ENCODE peak calls at places on chromosomes 12 and 14, in eight cellular contexts. G, J, I, N, M, D, Y and R are unnamed samples.

GRCh38 chr14:44589180-44589579 is 82.1 kb upstream of the FSCB start:
- DNase-seq in G (no peak), J (no peak), I (no peak), N (no peak), M (no peak), D (no peak), Y (no peak), R (no peak)

GRCh38 chr12:59650594-59651229 is 54.9 kb downstream of the SLC16A7 start:
- DNase-seq in G (no peak), J (peak; percentile 47), I (no peak), N (no peak), M (no peak), D (peak; percentile 52), Y (no peak), R (no peak)

GRCh38 chr12:57736743-57737466 is 1.6 kb downstream of the AGAP2 start:
- DNase-seq in G (no peak), J (no peak), I (no peak), N (peak; percentile 33), M (no peak), D (no peak), Y (no peak), R (no peak)

GRCh38 chr12:49348781-49349180 is 2.1 kb downstream of the DNAJC22 start:
- DNase-seq in G (no peak), J (no peak), I (no peak), N (no peak), M (no peak), D (no peak), Y (no peak), R (no peak)

GRCh38 chr12:66241061-66242043 is 52.3 kb downstream of the IRAK3 start:
- DNase-seq in G (no peak), J (peak; percentile 84), I (no peak), N (no peak), M (no peak), D (peak; percentile 86), Y (peak; percentile 96), R (no peak)

GRCh38 chr12:50638482-50638880 is 125.4 kb upstream of the ATF1 start:
- DNase-seq in G (no peak), J (no peak), I (no peak), N (no peak), M (no peak), D (no peak), Y (no peak), R (no peak)

GRCh38 chr14:55438066-55438683 is 2.2 kb downstream of the TBPL2 start:
- DNase-seq in G (no peak), J (peak; percentile 82), I (no peak), N (peak; percentile 74), M (no peak), D (peak; percentile 71), Y (peak; percentile 74), R (peak; percentile 58)

GRCh38 chr14:56666716-56667115 is 87.1 kb downstream of the TMEM260 start:
- DNase-seq in G (no peak), J (peak; percentile 35), I (no peak), N (no peak), M (no peak), D (peak; percentile 60), Y (peak; percentile 9), R (peak; percentile 15)

GRCh38 chr12:105083551-105084105 is 630 bp downstream of the ALDH1L2 start:
- DNase-seq in G (no peak), J (peak; percentile 82), I (peak; percentile 71), N (peak; percentile 34), M (peak; percentile 48), D (peak; percentile 70), Y (peak; percentile 81), R (peak; percentile 28)

GRCh38 chr14:60643443-60644402 is 5.6 kb downstream of the SIX1 start:
- DNase-seq in G (no peak), J (no peak), I (no peak), N (peak; percentile 77), M (no peak), D (no peak), Y (peak; percentile 75), R (no peak)

GRCh38 chr12:25829192-25829591 is 129.3 kb upstream of the RASSF8 start:
- DNase-seq in G (no peak), J (peak; percentile 100), I (peak; percentile 70), N (no peak), M (no peak), D (peak; percentile 86), Y (peak; percentile 96), R (peak; percentile 97)

GRCh38 chr14:23093993-23094665 is 807 bp downstream of the ACIN1 start:
- DNase-seq in G (no peak), J (no peak), I (no peak), N (no peak), M (no peak), D (no peak), Y (no peak), R (no peak)

GRCh38 chr14:92297818-92298595 is 25.0 kb upstream of the SLC24A4 start:
- DNase-seq in G (no peak), J (no peak), I (no peak), N (peak; percentile 13), M (no peak), D (no peak), Y (no peak), R (no peak)

GRCh38 chr12:42588981-42589464 is 523 bp downstream of the PRICKLE1 start:
- DNase-seq in G (peak; percentile 20), J (peak; percentile 35), I (peak; percentile 57), N (peak; percentile 84), M (no peak), D (peak; percentile 37), Y (peak; percentile 48), R (peak; percentile 55)

GRCh38 chr14:96783306-96784224 is 13.6 kb upstream of the VRK1 start:
- DNase-seq in G (no peak), J (no peak), I (no peak), N (no peak), M (no peak), D (no peak), Y (no peak), R (no peak)

GRCh38 chr12:117986705-117987469 is 18.1 kb upstream of the KSR2 start:
- DNase-seq in G (no peak), J (peak; percentile 61), I (no peak), N (no peak), M (no peak), D (peak; percentile 70), Y (no peak), R (no peak)

GRCh38 chr14:103155013-103155412 is 31.8 kb downstream of the TNFAIP2 start:
- DNase-seq in G (no peak), J (peak; percentile 69), I (peak; percentile 85), N (no peak), M (peak; percentile 76), D (no peak), Y (peak; percentile 63), R (no peak)

GRCh38 chr14:93347850-93348249 is 868 bp downstream of the COX8C start:
- DNase-seq in G (no peak), J (no peak), I (no peak), N (no peak), M (no peak), D (no peak), Y (no peak), R (no peak)

GRCh38 chr12:77133566-77133965 is 68.2 kb upstream of the E2F7 start:
- DNase-seq in G (no peak), J (peak; percentile 67), I (peak; percentile 34), N (peak; percentile 84), M (no peak), D (peak; percentile 75), Y (peak; percentile 73), R (peak; percentile 58)

GRCh38 chr14:99176156-99176945 is 95.6 kb downstream of the BCL11B start:
- DNase-seq in G (no peak), J (no peak), I (no peak), N (no peak), M (no peak), D (no peak), Y (no peak), R (no peak)

GRCh38 chr12:132502149-132502881 is 12.4 kb downstream of the FBRSL1 start:
- DNase-seq in G (no peak), J (no peak), I (no peak), N (peak; percentile 72), M (no peak), D (no peak), Y (no peak), R (no peak)

GRCh38 chr12:124440841-124441381 is 126.5 kb downstream of the NCOR2 start:
- DNase-seq in G (no peak), J (no peak), I (peak; percentile 65), N (peak; percentile 31), M (no peak), D (no peak), Y (no peak), R (no peak)

GRCh38 chr12:79331870-79332269 is 358.9 kb downstream of the PAWR start:
- DNase-seq in G (no peak), J (peak; percentile 39), I (no peak), N (no peak), M (no peak), D (peak; percentile 6), Y (no peak), R (no peak)

GRCh38 chr14:68282479-68283377 is 463.1 kb downstream of the RAD51B start:
- DNase-seq in G (peak; percentile 59), J (no peak), I (no peak), N (no peak), M (no peak), D (no peak), Y (no peak), R (no peak)

GRCh38 chr14:55245657-55246268 is 25.5 kb upstream of the FBXO34 start:
- DNase-seq in G (peak; percentile 18), J (peak; percentile 53), I (no peak), N (peak; percentile 38), M (no peak), D (peak; percentile 23), Y (peak; percentile 42), R (peak; percentile 49)

GRCh38 chr12:70400124-70400523 is 34.0 kb downstream of the KCNMB4 start:
- DNase-seq in G (no peak), J (no peak), I (no peak), N (no peak), M (no peak), D (no peak), Y (no peak), R (no peak)

GRCh38 chr14:57492859-57493258 is 798 bp downstream of the CCDC198 start:
- DNase-seq in G (no peak), J (peak; percentile 59), I (no peak), N (no peak), M (no peak), D (peak; percentile 63), Y (peak; percentile 76), R (no peak)

GRCh38 chr14:71135496-71135895 is 228.2 kb downstream of the PCNX1 start:
- DNase-seq in G (no peak), J (no peak), I (no peak), N (no peak), M (no peak), D (no peak), Y (no peak), R (no peak)

GRCh38 chr12:132690112-132690511 is 2.7 kb downstream of the PXMP2 start:
- DNase-seq in G (no peak), J (no peak), I (no peak), N (no peak), M (no peak), D (no peak), Y (no peak), R (no peak)

GRCh38 chr12:43126652-43127051 is 425.4 kb downstream of the ADAMTS20 start:
- DNase-seq in G (no peak), J (no peak), I (no peak), N (no peak), M (no peak), D (no peak), Y (no peak), R (no peak)

GRCh38 chr14:65927871-65928270 is 515.3 kb downstream of the FUT8 start:
- DNase-seq in G (no peak), J (no peak), I (no peak), N (peak; percentile 34), M (no peak), D (no peak), Y (no peak), R (no peak)

GRCh38 chr12:34298971-34299801 is 276.9 kb downstream of the ALG10 start:
- DNase-seq in G (no peak), J (no peak), I (peak; percentile 5), N (no peak), M (no peak), D (no peak), Y (no peak), R (no peak)

GRCh38 chr14:29039171-29039570 is 272.6 kb downstream of the FOXG1 start:
- DNase-seq in G (no peak), J (peak; percentile 33), I (no peak), N (no peak), M (no peak), D (peak; percentile 31), Y (peak; percentile 20), R (no peak)

GRCh38 chr12:13028825-13029570 is 15.2 kb upstream of the FAM234B start:
- DNase-seq in G (no peak), J (no peak), I (no peak), N (peak; percentile 75), M (no peak), D (no peak), Y (no peak), R (no peak)